ENCODE peak calls at places on chromosomes 13 and 19, in seven cellular contexts. F, S, R, H, Q, X and U are unnamed samples.

GRCh38 chr13:99421271-99421670 is 80.0 kb upstream of the TM9SF2 start:
- DNase-seq in H (no peak), S (no peak), X (no peak), R (no peak), Q (peak; percentile 7), F (no peak), U (no peak)

GRCh38 chr19:47447470-47448359 is 24.0 kb downstream of the SLC8A2 start:
- DNase-seq in H (no peak), S (peak; percentile 15), R (no peak), Q (peak; percentile 41), F (no peak), X (peak; percentile 36), U (no peak)

GRCh38 chr19:13164370-13165090 is 14.3 kb downstream of the IER2 start:
- DNase-seq in F (no peak), R (peak; percentile 55), S (peak; percentile 73), Q (peak; percentile 75), X (peak; percentile 79), H (no peak), U (peak; percentile 24)

GRCh38 chr19:35357867-35358573 is at the start of gene FFAR3:
- DNase-seq in Q (no peak), F (peak; percentile 48), H (no peak), S (no peak), X (no peak), R (peak; percentile 58), U (peak; percentile 56)

GRCh38 chr13:31767175-31767900 is 28.0 kb downstream of the RXFP2 start:
- DNase-seq in F (no peak), X (no peak), S (peak; percentile 98), R (no peak), H (no peak), Q (no peak), U (peak; percentile 98)

GRCh38 chr19:16540948-16541347 is 1.3 kb downstream of the CHERP start:
- DNase-seq in X (no peak), F (no peak), Q (no peak), R (no peak), H (no peak), S (no peak), U (no peak)

GRCh38 chr13:21546372-21546771 is 57.6 kb downstream of the MICU2 start:
- DNase-seq in Q (no peak), F (no peak), X (no peak), H (no peak), S (no peak), R (no peak), U (peak; percentile 60)

GRCh38 chr13:43122706-43123268 is 99.4 kb downstream of the DNAJC15 start:
- DNase-seq in F (no peak), R (no peak), H (no peak), Q (no peak), S (no peak), X (no peak), U (no peak)

GRCh38 chr13:23651439-23651838 is 81.2 kb downstream of the TNFRSF19 start:
- DNase-seq in F (no peak), R (no peak), X (no peak), H (no peak), Q (no peak), S (no peak), U (no peak)

GRCh38 chr19:18964121-18964520 is 23.1 kb upstream of the HOMER3 start:
- DNase-seq in Q (no peak), H (no peak), F (no peak), X (no peak), S (no peak), R (no peak), U (no peak)

GRCh38 chr13:40109324-40109958 is 454.0 kb downstream of the COG6 start:
- DNase-seq in X (no peak), Q (no peak), F (peak; percentile 40), H (no peak), R (no peak), S (peak; percentile 98), U (peak; percentile 95)

GRCh38 chr13:25886438-25887214 is 165.2 kb downstream of the SHISA2 start:
- DNase-seq in H (no peak), F (no peak), S (peak; percentile 92), Q (no peak), X (no peak), R (no peak), U (peak; percentile 12)

GRCh38 chr19:53989600-53990533 is 1.6 kb upstream of the CACNG6 start:
- DNase-seq in Q (no peak), H (no peak), S (peak; percentile 64), F (no peak), X (no peak), R (no peak), U (no peak)

GRCh38 chr19:13022859-13023636 is 27.8 kb downstream of the NFIX start:
- DNase-seq in X (peak; percentile 82), F (peak; percentile 90), Q (peak; percentile 76), S (peak; percentile 98), R (peak; percentile 57), H (peak; percentile 81), U (peak; percentile 99)

GRCh38 chr13:33434676-33435075 is 149.1 kb upstream of the STARD13 start:
- DNase-seq in S (no peak), F (no peak), X (no peak), H (no peak), Q (no peak), R (no peak), U (no peak)

GRCh38 chr13:33441015-33441414 is 155.5 kb upstream of the STARD13 start:
- DNase-seq in F (no peak), H (no peak), S (peak; percentile 43), X (no peak), R (peak; percentile 38), Q (peak; percentile 48), U (peak; percentile 24)

GRCh38 chr13:33433316-33433715 is 147.8 kb upstream of the STARD13 start:
- DNase-seq in H (no peak), Q (no peak), F (no peak), R (no peak), S (no peak), X (no peak), U (no peak)

GRCh38 chr13:33435207-33435606 is 149.7 kb upstream of the STARD13 start:
- DNase-seq in R (no peak), H (no peak), X (no peak), F (no peak), Q (no peak), S (no peak), U (no peak)
- TF ChIP-seq CTCF in R (no peak), H (no peak), X (no peak), F (no peak), Q (no peak), S (no peak), U (no peak)

DNA sequence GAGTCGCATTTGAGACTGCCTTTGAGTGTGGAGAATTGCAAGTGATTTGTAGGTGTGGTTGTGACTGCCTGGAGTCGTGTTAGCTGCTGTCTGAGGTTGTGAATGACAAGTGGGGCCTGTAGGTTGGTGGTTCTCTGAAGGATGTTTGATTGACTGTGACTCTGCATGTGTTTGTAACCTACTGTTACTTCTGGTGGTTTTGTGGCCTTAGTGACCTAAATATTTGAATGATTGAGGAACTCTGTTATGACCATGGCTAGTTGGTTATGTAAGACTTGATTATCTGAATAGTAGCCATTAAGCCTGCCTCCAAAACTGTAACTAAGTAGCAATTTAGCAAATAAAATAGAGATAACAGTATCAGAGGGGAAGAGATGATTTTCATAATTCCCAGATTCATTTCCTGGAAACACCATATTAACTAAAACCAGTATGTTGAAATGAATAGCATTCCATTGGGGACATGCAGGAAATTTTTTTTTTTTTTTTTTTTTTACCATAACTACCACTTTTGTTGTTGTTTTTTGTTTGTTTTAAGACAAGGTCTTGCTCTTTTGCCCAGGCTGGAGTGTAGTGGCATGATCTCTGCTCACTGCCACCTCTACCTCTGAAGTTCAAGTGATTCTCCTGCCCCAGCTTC is 846 bp downstream of the ZNF382 start:
- DNase-seq in H (no peak), S (no peak), X (no peak), R (no peak), F (no peak), Q (no peak), U (peak; percentile 11)
- H3K4me3 ChIP-seq in H (peak overlapping the region; percentile 69), S (peak overlapping the region; percentile 80), X (peak overlapping the region; percentile 89), R (no peak overlapping the region), F (peak overlapping the region; percentile 84), Q (peak overlapping the region; percentile 43), U (peak overlapping the region; percentile 86)

DNA sequence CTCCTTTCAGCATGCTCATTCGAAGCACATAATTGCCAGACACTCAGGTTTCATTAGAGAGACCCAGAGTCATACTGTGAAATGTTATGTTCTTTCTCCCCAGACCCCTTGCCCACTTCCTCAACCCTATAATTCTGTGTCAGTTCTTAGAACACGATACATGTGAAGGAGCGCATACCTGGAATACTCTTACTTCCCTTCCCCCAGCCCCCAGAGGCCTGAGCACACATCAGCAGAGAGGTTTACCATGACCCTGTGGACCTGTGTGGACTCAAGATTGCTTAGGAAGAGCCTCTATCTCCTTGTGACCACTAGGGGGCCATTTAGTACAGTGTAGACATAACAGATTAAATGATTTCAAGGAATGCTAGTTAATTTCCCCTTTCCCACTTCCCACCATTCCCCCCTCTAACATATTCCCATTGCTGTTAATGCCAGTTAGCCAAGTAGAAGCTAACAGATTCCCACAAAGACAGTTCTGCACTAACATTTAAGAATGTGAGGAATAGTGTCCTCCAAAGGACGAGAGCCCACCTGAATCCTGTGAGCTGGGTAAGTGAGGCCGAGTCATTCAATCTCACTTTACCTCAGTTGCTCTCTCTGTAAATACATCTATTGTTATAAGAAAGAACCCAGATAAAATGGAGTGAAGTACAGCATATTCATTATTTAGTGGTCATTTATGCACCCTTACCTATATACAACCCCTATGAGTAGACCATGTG is 154.2 kb upstream of the MAB21L1 start:
- DNase-seq in F (no peak), X (no peak), Q (no peak), H (peak; percentile 56), S (peak; percentile 54), R (no peak), U (peak; percentile 79)
- TF ChIP-seq CTCF in F (peak; percentile 51), X (peak; percentile 69), Q (peak; percentile 65), H (peak; percentile 81), S (peak; percentile 75), R (peak; percentile 24), U (peak; percentile 91)

GRCh38 chr19:49364083-49364687 is 508 bp downstream of the DKKL1 start:
- DNase-seq in F (no peak), H (no peak), S (no peak), R (peak; percentile 31), Q (no peak), X (peak; percentile 24), U (no peak)
- H3K4me3 ChIP-seq in F (peak overlapping the region; percentile 98), H (no peak overlapping the region), S (no peak overlapping the region), R (no peak overlapping the region), Q (no peak overlapping the region), X (peak overlapping the region; percentile 92), U (peak overlapping the region; percentile 48)

DNA sequence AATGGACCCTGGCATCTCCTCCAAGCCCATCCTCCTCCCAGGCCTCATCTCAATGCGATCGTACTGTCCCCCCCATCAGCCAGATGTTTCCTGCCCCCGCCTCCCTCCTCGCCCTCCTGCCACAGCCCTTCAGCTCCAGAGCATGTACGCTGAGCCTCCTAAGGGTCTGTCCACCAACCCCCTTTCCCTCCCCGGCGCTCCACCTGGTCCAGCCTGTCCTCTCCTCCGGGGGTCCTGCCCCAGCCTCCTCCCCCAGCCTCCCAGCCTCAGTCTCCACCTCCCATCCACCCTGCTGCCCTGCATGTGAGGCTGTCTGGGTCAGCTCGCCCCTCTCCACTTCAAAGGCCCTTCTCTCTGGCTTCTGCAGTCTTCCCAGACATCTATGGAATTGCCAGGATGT is 4.5 kb downstream of the SIRT2 start:
- DNase-seq in S (no peak), X (no peak), R (no peak), Q (no peak), F (no peak), H (no peak), U (no peak)
- TF ChIP-seq CTCF in S (no peak), X (no peak), R (no peak), Q (no peak), F (no peak), H (no peak), U (no peak)

GRCh38 chr13:29886446-29886845 is 36.0 kb upstream of the UBL3 start:
- DNase-seq in R (no peak), F (no peak), S (no peak), X (no peak), Q (no peak), H (no peak), U (no peak)
- H3K4me3 ChIP-seq in R (no peak overlapping the region), F (no peak overlapping the region), S (no peak overlapping the region), X (no peak overlapping the region), Q (no peak overlapping the region), H (no peak overlapping the region), U (no peak overlapping the region)